ENCODE peak calls at places on chromosome 22, in nine cellular contexts. D, B, R, S, E, G, N, C and W are unnamed samples.
A peak's percentile ranks its signal among the peaks of the same experiment; 100 is the strongest.

GRCh38 chr22:40631925-40632324 is 4.6 kb downstream of the MRTFA start:
- DNase-seq in D (no peak), B (no peak), R (no peak), S (peak; percentile 57), E (no peak), G (no peak), N (no peak), C (no peak), W (no peak)

GRCh38 chr22:23696326-23696851 is 5.6 kb downstream of the RGL4 start:
- DNase-seq in D (no peak), B (no peak), R (peak; percentile 48), S (peak; percentile 46), E (no peak), G (no peak), N (no peak), C (no peak), W (no peak)

GRCh38 chr22:17366329-17366728 is 2.9 kb upstream of the CECR2 start:
- DNase-seq in D (no peak), B (no peak), R (no peak), S (no peak), E (no peak), G (no peak), N (no peak), C (no peak), W (no peak)

GRCh38 chr22:44211946-44212930 is 31.5 kb downstream of the PARVG start:
- DNase-seq in D (peak; percentile 50), B (no peak), R (no peak), S (no peak), E (no peak), G (no peak), N (no peak), C (no peak), W (peak; percentile 31)

GRCh38 chr22:29344137-29344536 is 28.6 kb upstream of the RASL10A start:
- DNase-seq in D (peak; percentile 43), B (peak; percentile 68), R (peak; percentile 79), S (peak; percentile 99), E (peak; percentile 78), G (no peak), N (peak; percentile 93), C (peak; percentile 15), W (peak; percentile 94)

GRCh38 chr22:27799334-27800249 is 2.0 kb downstream of the MN1 start:
- DNase-seq in D (no peak), B (peak; percentile 57), R (no peak), S (peak; percentile 37), E (peak; percentile 34), G (no peak), N (no peak), C (no peak), W (peak; percentile 56)

GRCh38 chr22:45007946-45008852 is 1.6 kb downstream of the PHF21B start:
- DNase-seq in D (peak; percentile 36), B (no peak), R (no peak), S (peak; percentile 15), E (no peak), G (no peak), N (no peak), C (peak; percentile 16), W (peak; percentile 8)

GRCh38 chr22:24486501-24486921 is 8.6 kb upstream of the UPB1 start:
- DNase-seq in D (no peak), B (no peak), R (no peak), S (peak; percentile 97), E (no peak), G (no peak), N (peak; percentile 62), C (no peak), W (peak; percentile 28)

GRCh38 chr22:22375586-22376351 is 131.2 kb downstream of the VPREB1 start:
- DNase-seq in D (no peak), B (no peak), R (no peak), S (no peak), E (no peak), G (no peak), N (no peak), C (no peak), W (no peak)

GRCh38 chr22:44520695-44521094 is 22.7 kb upstream of the RTL6 start:
- DNase-seq in D (no peak), B (no peak), R (no peak), S (peak; percentile 73), E (no peak), G (no peak), N (no peak), C (no peak), W (no peak)

GRCh38 chr22:41603873-41604332 is 14.3 kb upstream of the PMM1 start:
- DNase-seq in D (no peak), B (no peak), R (no peak), S (peak; percentile 25), E (no peak), G (no peak), N (no peak), C (no peak), W (no peak)

GRCh38 chr22:19785461-19786263 is 25.1 kb downstream of the TBX1 start:
- DNase-seq in D (no peak), B (no peak), R (no peak), S (no peak), E (no peak), G (no peak), N (no peak), C (no peak), W (no peak)

GRCh38 chr22:49349841-49350381 is 477.8 kb downstream of the BRD1 start:
- DNase-seq in D (no peak), B (no peak), R (no peak), S (no peak), E (no peak), G (no peak), N (no peak), C (no peak), W (no peak)

GRCh38 chr22:36015155-36015805 is 13.3 kb downstream of the RBFOX2 start:
- DNase-seq in D (no peak), B (no peak), R (no peak), S (no peak), E (no peak), G (no peak), N (no peak), C (no peak), W (no peak)
- H3K4me3 ChIP-seq in D (no peak overlapping the region), B (no peak overlapping the region), R (no peak overlapping the region), S (no peak overlapping the region), E (no peak overlapping the region), G (no peak overlapping the region), N (no peak overlapping the region), C (no peak overlapping the region), W (no peak overlapping the region)

DNA sequence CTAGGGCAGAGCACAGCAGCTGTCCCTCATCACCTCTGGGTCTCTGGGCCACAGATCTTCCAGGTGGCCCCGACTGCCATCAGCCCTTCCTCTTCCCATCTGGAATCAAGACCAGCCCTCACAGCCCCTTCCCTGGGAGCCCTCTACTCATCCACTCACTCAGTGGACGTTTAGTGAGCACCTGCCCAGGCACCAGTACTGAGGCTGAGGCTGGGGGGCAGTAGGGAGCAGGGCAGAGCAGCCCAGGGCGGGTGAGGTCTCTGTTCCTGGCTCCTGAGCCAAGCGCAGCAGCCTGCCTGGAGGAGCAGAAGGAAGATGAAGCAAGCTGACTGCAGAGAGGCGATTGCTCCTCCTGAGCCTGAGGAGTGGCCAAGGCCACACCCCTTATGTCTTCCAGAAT is 5.5 kb downstream of the MAPK8IP2 start:
- DNase-seq in D (no peak), B (no peak), R (no peak), S (no peak), E (no peak), G (no peak), N (no peak), C (no peak), W (no peak)
- TF ChIP-seq CTCF in D (no peak), B (no peak), R (no peak), S (no peak), E (no peak), G (no peak), N (peak; percentile 18), C (no peak), W (no peak)

GRCh38 chr22:33427461-33427860 is 369.3 kb upstream of the SYN3 start:
- DNase-seq in D (no peak), B (no peak), R (no peak), S (peak; percentile 85), E (no peak), G (no peak), N (peak; percentile 76), C (no peak), W (no peak)
- H3K4me3 ChIP-seq in D (no peak overlapping the region), B (no peak overlapping the region), R (no peak overlapping the region), S (no peak overlapping the region), E (no peak overlapping the region), G (no peak overlapping the region), N (no peak overlapping the region), C (no peak overlapping the region), W (no peak overlapping the region)

GRCh38 chr22:42902875-42903510 is 45.9 kb upstream of the ARFGAP3 start:
- DNase-seq in D (no peak), B (no peak), R (no peak), S (no peak), E (no peak), G (no peak), N (no peak), C (no peak), W (peak; percentile 84)
- TF ChIP-seq CTCF in D (no peak), B (no peak), R (no peak), S (peak; percentile 32), E (peak; percentile 12), G (no peak), N (no peak), C (no peak), W (no peak)

GRCh38 chr22:35424081-35424480 is 24.1 kb downstream of the MCM5 start:
- DNase-seq in D (no peak), B (no peak), R (no peak), S (no peak), E (no peak), G (no peak), N (no peak), C (no peak), W (no peak)
- H3K4me3 ChIP-seq in D (no peak overlapping the region), B (no peak overlapping the region), R (no peak overlapping the region), S (no peak overlapping the region), E (no peak overlapping the region), G (no peak overlapping the region), N (no peak overlapping the region), C (no peak overlapping the region), W (no peak overlapping the region)

DNA sequence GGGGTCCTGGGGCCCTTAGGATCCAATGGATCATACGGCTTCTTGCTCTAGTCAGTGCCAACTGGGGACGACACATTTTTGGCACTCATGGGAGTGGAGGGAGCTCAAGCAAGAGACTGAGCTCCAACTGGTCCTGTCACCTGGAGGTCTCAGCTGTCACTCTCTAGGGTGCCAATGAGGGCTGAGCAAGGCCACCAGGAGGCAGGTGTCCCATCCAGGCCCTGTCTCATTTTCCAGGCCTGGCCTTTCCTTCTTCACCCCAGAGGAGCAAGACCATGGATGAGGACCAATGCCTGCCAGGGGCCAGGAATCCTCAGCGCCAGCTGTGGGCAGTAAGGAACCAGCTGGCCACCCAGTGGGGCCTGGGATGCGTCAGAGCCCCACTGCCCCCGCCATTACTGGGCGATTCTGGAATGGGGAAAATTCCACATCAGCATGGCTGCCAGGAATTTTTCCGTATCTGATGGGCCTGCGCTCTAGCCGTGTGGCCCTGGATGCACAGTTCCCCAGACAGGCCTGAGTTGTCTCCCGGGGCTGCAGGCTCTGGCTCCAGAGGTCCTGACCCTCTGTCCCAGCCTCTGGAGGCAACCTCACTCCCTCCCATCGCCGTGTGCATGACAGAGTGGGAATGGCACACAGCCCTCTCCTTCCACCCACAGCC is 676 bp upstream of the GAL3ST1 start:
- DNase-seq in D (peak; percentile 35), B (peak; percentile 47), R (peak; percentile 59), S (peak; percentile 84), E (peak; percentile 30), G (no peak), N (no peak), C (peak; percentile 43), W (peak; percentile 20)
- TF ChIP-seq CTCF in D (no peak), B (no peak), R (no peak), S (peak; percentile 4), E (no peak), G (no peak), N (peak; percentile 22), C (peak; percentile 41), W (no peak)

GRCh38 chr22:46081831-46082210 is 68.5 kb upstream of the PPARA start:
- DNase-seq in D (peak; percentile 36), B (peak; percentile 24), R (peak; percentile 38), S (peak; percentile 45), E (peak; percentile 22), G (peak; percentile 28), N (no peak), C (no peak), W (no peak)
- H3K4me3 ChIP-seq in D (peak overlapping the region; percentile 96), B (peak overlapping the region; percentile 96), R (peak overlapping the region; percentile 43), S (peak overlapping the region; percentile 98), E (peak overlapping the region; percentile 96), G (no peak overlapping the region), N (peak overlapping the region; percentile 98), C (no peak overlapping the region), W (peak overlapping the region; percentile 86)